ENCODE peak calls at places on chromosomes 12 and 14, in five cellular contexts. J is tibial artery, K is adrenal gland, A is right atrium auricular region, P is lower lobe of right lung. V is an unnamed sample. For H3K27me3, the result is how much of the 10 kb centered on the place peaks cover.

GRCh38 chr14:75831455-75831854 is 150.3 kb downstream of the TGFB3 start:
- DNase-seq in J (no peak), K (no peak), A (no peak), P (peak), V (peak)

GRCh38 chr12:53754633-53755261 is 3.0 kb upstream of the CISTR start:
- DNase-seq in J (no peak), K (no peak), A (no peak), P (no peak), V (no peak)

GRCh38 chr12:12779529-12779928 is 5.9 kb upstream of the APOLD1 start:
- DNase-seq in J (no peak), K (no peak), A (no peak), P (no peak), V (no peak)

GRCh38 chr14:23121401-23121800 is 2.3 kb upstream of the CEBPE start:
- DNase-seq in J (no peak), K (peak), A (no peak), P (no peak), V (peak)

GRCh38 chr12:121295123-121295745 is 1.3 kb downstream of the CAMKK2 start:
- DNase-seq in J (no peak), K (no peak), A (no peak), P (no peak), V (no peak)

GRCh38 chr14:28571636-28572035 is 195.0 kb upstream of the FOXG1 start:
- DNase-seq in J (no peak), K (no peak), A (no peak), P (no peak), V (no peak)

GRCh38 chr14:45698462-45699134 is 445.6 kb upstream of the MIS18BP1 start:
- DNase-seq in J (no peak), K (peak), A (no peak), P (no peak), V (no peak)

GRCh38 chr14:106318700-106319099 is 792.3 kb downstream of the TMEM121 start:
- DNase-seq in J (no peak), K (no peak), A (no peak), P (no peak), V (no peak)

GRCh38 chr12:51898506-51898905 is 8.8 kb upstream of the ACVRL1 start:
- DNase-seq in J (no peak), K (no peak), A (no peak), P (no peak), V (no peak)

GRCh38 chr12:32021346-32021773 is 62.1 kb downstream of the RESF1 start:
- DNase-seq in J (no peak), K (no peak), A (no peak), P (no peak), V (no peak)

GRCh38 chr12:19527876-19528275 is 88.6 kb downstream of the AEBP2 start:
- DNase-seq in J (no peak), K (no peak), A (no peak), P (no peak), V (no peak)

GRCh38 chr12:128267246-128267622 is 264 bp downstream of the TMEM132C start:
- DNase-seq in J (no peak), K (no peak), A (no peak), P (no peak), V (no peak)

GRCh38 chr12:108955225-108955835 is 65.5 kb downstream of the SVOP start:
- DNase-seq in J (no peak), K (peak), A (no peak), P (no peak), V (no peak)

GRCh38 chr12:96106137-96106536 is 70.8 kb upstream of the LTA4H start:
- DNase-seq in J (no peak), K (no peak), A (no peak), P (no peak), V (no peak)

GRCh38 chr12:49482095-49483051 is 56.5 kb upstream of the KCNH3 start:
- DNase-seq in J (no peak), K (no peak), A (no peak), P (no peak), V (no peak)

GRCh38 chr12:94677778-94678177 is 27.4 kb upstream of the TMCC3 start:
- DNase-seq in J (no peak), K (no peak), A (no peak), P (no peak), V (no peak)

GRCh38 chr12:27821259-27821973 is 41.4 kb upstream of the MANSC4 start:
- DNase-seq in J (peak), K (peak), A (no peak), P (no peak), V (peak)

GRCh38 chr14:77406718-77407117 is 16.6 kb downstream of the NOXRED1 start:
- DNase-seq in J (no peak), K (no peak), A (no peak), P (no peak), V (no peak)

GRCh38 chr12:76666272-76666845 is 97.6 kb upstream of the ZDHHC17 start:
- DNase-seq in J (no peak), K (no peak), A (no peak), P (no peak), V (no peak)

GRCh38 chr12:2958432-2959193 is 584 bp upstream of the TEAD4 start:
- DNase-seq in J (peak), K (peak), A (no peak), P (peak), V (no peak)

GRCh38 chr14:72617391-72618011 is 276.4 kb downstream of the DPF3 start:
- DNase-seq in J (no peak), K (no peak), A (no peak), P (no peak), V (no peak)

GRCh38 chr12:90183201-90183600 is 474.6 kb upstream of the ATP2B1 start:
- DNase-seq in J (no peak), K (no peak), A (no peak), P (no peak), V (no peak)

GRCh38 chr12:47725893-47726292 is 603 bp upstream of the ENDOU start:
- DNase-seq in J (no peak), K (no peak), A (no peak), P (no peak), V (no peak)

GRCh38 chr12:38279756-38280155 is 36.8 kb upstream of the ALG10B start:
- DNase-seq in J (no peak), K (no peak), A (no peak), P (no peak), V (no peak)

GRCh38 chr14:83196235-83196634 is 1662.6 kb upstream of the SEL1L start:
- DNase-seq in J (no peak), K (no peak), A (no peak), P (no peak), V (no peak)

GRCh38 chr12:39272934-39273770 is 169.8 kb downstream of the KIF21A start:
- DNase-seq in J (no peak), K (peak), A (no peak), P (no peak), V (no peak)

GRCh38 chr12:30785630-30786029 is 30.9 kb upstream of the CAPRIN2 start:
- DNase-seq in J (no peak), K (no peak), A (no peak), P (no peak), V (no peak)

GRCh38 chr14:83470466-83470865 is 1936.8 kb upstream of the SEL1L start:
- DNase-seq in J (no peak), K (no peak), A (no peak), P (no peak), V (no peak)

GRCh38 chr12:114976959-114977358 is 293.0 kb upstream of the TBX3 start:
- DNase-seq in J (no peak), K (no peak), A (no peak), P (no peak), V (no peak)

GRCh38 chr12:56933826-56934625 is at the start of gene SDR9C7:
- DNase-seq in J (no peak), K (no peak), A (no peak), P (no peak), V (no peak)

GRCh38 chr14:23406244-23406643 is 1.8 kb downstream of the MYH6 start:
- DNase-seq in J (no peak), K (no peak), A (no peak), P (no peak), V (no peak)

GRCh38 chr14:26791117-26791806 is 193.4 kb upstream of the NOVA1 start:
- DNase-seq in J (no peak), K (no peak), A (no peak), P (no peak), V (no peak)

GRCh38 chr14:68235011-68235410 is 415.4 kb downstream of the RAD51B start:
- DNase-seq in J (no peak), K (no peak), A (no peak), P (no peak), V (no peak)

GRCh38 chr12:107515446-107515958 is 170.1 kb upstream of the PWP1 start:
- DNase-seq in J (peak), K (peak), A (peak), P (no peak), V (no peak)

GRCh38 chr14:79586401-79586800 is 624.9 kb downstream of the DIO2 start:
- DNase-seq in J (no peak), K (no peak), A (no peak), P (peak), V (no peak)

GRCh38 chr14:79583738-79584405 is 627.4 kb downstream of the DIO2 start:
- DNase-seq in J (no peak), K (no peak), A (no peak), P (no peak), V (no peak)

GRCh38 chr14:79587194-79587593 is 624.1 kb downstream of the DIO2 start:
- DNase-seq in J (no peak), K (no peak), A (no peak), P (no peak), V (no peak)

GRCh38 chr14:79585845-79586244 is 625.5 kb downstream of the DIO2 start:
- DNase-seq in J (no peak), K (no peak), A (no peak), P (no peak), V (no peak)

GRCh38 chr14:79584679-79585078 is 626.6 kb downstream of the DIO2 start:
- DNase-seq in J (no peak), K (peak), A (no peak), P (no peak), V (no peak)
- TF ChIP-seq CTCF in J (no peak), K (no peak), A (no peak), P (no peak), V (no peak)

GRCh38 chr12:124120718-124121117 is 147.7 kb downstream of the ZNF664 start:
- DNase-seq in J (no peak), K (no peak), A (no peak), P (no peak), V (no peak)
- H3K27me3 ChIP-seq in J (under half), K (under half), A (under half), P (under half), V (under half)

GRCh38 chr12:101881228-101881627 is 3.8 kb downstream of the DRAM1 start:
- DNase-seq in J (no peak), K (no peak), A (no peak), P (no peak), V (no peak)

GRCh38 chr12:101875112-101875961 is 2.0 kb upstream of the DRAM1 start:
- DNase-seq in J (no peak), K (no peak), A (no peak), P (no peak), V (no peak)

GRCh38 chr12:101877816-101878811 is 734 bp downstream of the DRAM1 start:
- DNase-seq in J (peak), K (no peak), A (no peak), P (no peak), V (peak)

GRCh38 chr12:101880769-101881168 is 3.4 kb downstream of the DRAM1 start:
- DNase-seq in J (no peak), K (no peak), A (no peak), P (no peak), V (no peak)

DNA sequence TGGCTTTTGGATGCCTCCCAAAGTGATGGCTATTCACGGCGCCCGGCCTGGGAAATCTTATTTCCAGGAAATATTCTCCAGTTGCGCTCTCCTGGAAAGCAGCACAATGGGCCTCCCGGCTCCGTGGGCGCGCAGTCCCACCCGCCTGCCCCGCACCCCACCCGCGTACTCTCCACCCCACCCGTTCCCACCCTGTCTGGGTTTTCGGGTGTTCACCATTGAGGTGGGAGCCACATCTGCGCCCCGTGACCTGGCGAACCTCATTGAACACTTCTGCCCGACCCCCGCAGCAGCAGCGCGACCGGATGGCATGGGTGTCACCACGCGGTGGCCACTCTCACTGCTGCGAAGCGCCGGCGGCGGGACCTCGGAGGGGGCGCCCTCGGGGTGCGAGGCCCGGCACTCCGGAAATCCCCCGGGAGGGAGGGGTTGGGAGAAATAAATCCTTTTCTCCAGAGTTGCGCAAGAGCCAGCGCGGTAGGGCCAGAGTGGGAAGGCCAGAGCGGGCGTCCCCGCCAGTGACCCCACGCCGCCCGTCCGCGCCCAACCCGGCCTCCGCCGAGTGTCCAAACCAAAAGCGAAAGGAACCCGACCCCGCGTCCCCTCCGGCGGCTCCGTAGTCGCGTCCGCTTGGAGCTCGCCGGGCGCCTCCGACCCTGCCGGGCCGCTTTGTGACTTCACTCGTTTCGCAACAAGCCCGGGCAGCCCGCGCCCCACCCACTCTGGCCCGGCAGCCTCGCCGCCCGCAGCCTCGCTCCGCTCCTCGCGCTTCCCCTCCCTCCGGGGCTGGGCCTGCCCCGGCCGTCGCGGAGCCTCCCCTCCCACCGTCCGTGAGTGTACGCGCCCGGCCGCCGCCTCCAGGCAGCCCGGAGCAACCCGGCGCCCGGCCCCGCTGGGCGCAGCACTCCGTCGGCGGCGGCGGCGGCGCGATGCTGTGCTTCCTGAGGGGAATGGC is at the start of gene DRAM1:
- DNase-seq in J (peak), K (peak), A (peak), P (peak), V (peak)
- TF ChIP-seq CTCF in J (peak), K (no peak), A (no peak), P (no peak), V (peak)

DNA sequence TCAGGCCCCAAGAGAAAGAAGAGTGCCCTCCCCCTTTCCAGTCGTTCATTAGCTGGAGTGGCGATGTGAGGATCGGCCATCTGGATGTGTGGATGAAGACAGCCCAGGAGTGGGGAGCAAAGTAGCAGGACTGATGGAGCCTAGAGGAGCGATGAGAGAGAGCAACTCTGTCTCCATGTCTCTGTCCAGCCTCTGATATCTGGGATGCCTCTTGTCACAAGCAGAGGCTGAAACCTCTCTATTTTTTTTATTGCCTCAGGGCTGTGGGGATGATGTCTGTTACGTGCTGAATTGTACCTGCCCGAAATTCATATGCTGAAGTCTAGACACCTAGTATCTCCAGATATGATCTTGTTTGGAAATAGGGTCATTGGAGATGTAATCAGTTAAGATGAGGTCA is 2.7 kb downstream of the SERPINA11 start:
- DNase-seq in J (no peak), K (no peak), A (peak), P (no peak), V (no peak)
- H3K27me3 ChIP-seq in J (under half), K (under half), A (under half), P (under half), V (under half)

DNA sequence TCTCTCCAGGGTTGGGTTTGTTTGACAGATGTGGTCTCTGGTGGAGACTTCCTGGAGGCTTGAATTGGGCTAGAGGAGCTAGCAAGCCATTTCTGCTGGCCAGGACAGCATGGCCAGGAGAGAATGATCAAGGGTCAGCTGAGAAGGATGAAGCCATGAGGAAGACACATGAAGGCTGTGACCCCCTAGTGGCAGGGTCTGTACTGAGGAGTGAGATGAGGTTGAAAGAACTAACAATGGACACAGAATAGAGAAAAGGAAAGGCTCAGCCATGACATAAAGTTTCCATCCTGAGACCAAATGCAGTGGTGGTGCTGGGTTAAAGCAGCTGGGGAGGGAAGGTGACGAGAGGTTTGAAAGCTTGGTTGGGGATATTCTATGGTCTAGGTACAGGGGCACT is 89.9 kb downstream of the NT5DC3 start:
- DNase-seq in J (no peak), K (no peak), A (no peak), P (no peak), V (no peak)
- TF ChIP-seq CTCF in J (no peak), K (no peak), A (no peak), P (no peak), V (no peak)

GRCh38 chr14:36221097-36221496 is 44.6 kb upstream of the PTCSC3 start:
- DNase-seq in J (no peak), K (no peak), A (no peak), P (no peak), V (no peak)
- H3K27me3 ChIP-seq in J (under half), K (under half), A (under half), P (under half), V (under half)

GRCh38 chr14:54555651-54556050 is 11.3 kb upstream of the SAMD4A start:
- DNase-seq in J (no peak), K (no peak), A (no peak), P (no peak), V (no peak)
- TF ChIP-seq CTCF in J (no peak), K (no peak), A (no peak), P (no peak), V (no peak)

DNA sequence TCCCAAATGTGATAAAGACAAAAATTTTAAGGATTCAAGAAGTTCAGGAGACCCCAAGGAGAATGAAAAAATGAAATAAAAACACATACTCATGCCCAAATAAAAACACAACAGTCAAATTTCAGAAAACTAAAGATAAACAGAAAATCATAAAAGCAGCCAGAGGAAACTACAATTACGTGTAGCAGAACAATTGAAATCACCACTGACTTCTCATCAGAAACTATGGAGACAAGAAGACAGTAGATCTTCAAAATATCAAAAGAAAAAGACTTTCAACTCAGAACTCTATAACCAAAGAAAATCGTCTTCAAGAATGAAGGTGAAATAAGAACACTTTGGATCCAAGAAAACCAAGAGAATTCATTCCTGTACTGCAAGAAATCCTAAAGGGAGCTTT is 54.9 kb downstream of the DIO3 start:
- DNase-seq in J (no peak), K (no peak), A (no peak), P (no peak), V (no peak)
- H3K27me3 ChIP-seq in J (under half), K (under half), A (under half), P (under half), V (under half)